ENCODE peak calls at places on chromosomes 12 and 14, in nine cellular contexts. O is KBM-7; M is left kidney; W is astrocyte of the cerebellum; P is Peyer's patch; D is activated naive CD8-positive, alpha-beta T cell treated with anti-CD3 and anti-CD28 coated beads, Interleukin-2, amount 50 U/mL, for 24 hours; X is NAMALWA; K is NB4; I is lower lobe of right lung. U is an unnamed sample.

GRCh38 chr12:118534003-118534402 is 157.6 kb downstream of the SUDS3 start:
- DNase-seq in O (no peak), M (no peak), W (no peak), P (no peak), D (no peak), X (no peak), K (no peak), I (no peak), U (no peak)

GRCh38 chr12:125824276-125824675 is 759.0 kb downstream of the AACS start:
- DNase-seq in O (no peak), M (no peak), W (no peak), P (no peak), D (no peak), X (no peak), K (no peak), I (no peak), U (no peak)

GRCh38 chr12:47783024-47783755 is 10.2 kb downstream of the SLC48A1 start:
- DNase-seq in O (no peak), M (no peak), W (no peak), P (no peak), D (no peak), X (no peak), K (no peak), I (peak), U (no peak)

GRCh38 chr12:123024819-123025391 is 44.4 kb downstream of the ARL6IP4 start:
- DNase-seq in O (no peak), M (no peak), W (no peak), P (no peak), D (peak), X (no peak), K (no peak), I (no peak), U (no peak)

GRCh38 chr14:71703477-71703876 is 228.8 kb upstream of the RGS6 start:
- DNase-seq in O (no peak), M (peak), W (peak), P (no peak), D (no peak), X (no peak), K (no peak), I (no peak), U (no peak)

GRCh38 chr12:20463920-20464524 is 95.7 kb downstream of the PDE3A start:
- DNase-seq in O (peak), M (no peak), W (no peak), P (no peak), D (no peak), X (peak), K (peak), I (no peak), U (no peak)

GRCh38 chr14:88044782-88045446 is 40.0 kb downstream of the GPR65 start:
- DNase-seq in O (no peak), M (no peak), W (no peak), P (no peak), D (no peak), X (no peak), K (no peak), I (no peak), U (no peak)

GRCh38 chr14:74018029-74018703 is 922 bp downstream of the ENTPD5 start:
- DNase-seq in O (no peak), M (no peak), W (peak), P (no peak), D (no peak), X (peak), K (no peak), I (no peak), U (no peak)

GRCh38 chr12:113778432-113779128 is 187.5 kb downstream of the RBM19 start:
- DNase-seq in O (no peak), M (peak), W (no peak), P (no peak), D (no peak), X (no peak), K (no peak), I (no peak), U (no peak)

GRCh38 chr12:108670066-108670631 is 36.5 kb upstream of the SELPLG start:
- DNase-seq in O (no peak), M (no peak), W (no peak), P (no peak), D (no peak), X (no peak), K (no peak), I (no peak), U (no peak)

GRCh38 chr14:59028476-59029202 is 159.8 kb upstream of the DAAM1 start:
- DNase-seq in O (peak), M (peak), W (peak), P (peak), D (peak), X (peak), K (peak), I (peak), U (no peak)

GRCh38 chr14:51094282-51094821 is 553 bp downstream of the TRIM9 start:
- DNase-seq in O (no peak), M (peak), W (no peak), P (peak), D (peak), X (no peak), K (peak), I (peak), U (no peak)

GRCh38 chr12:64669270-64669842 is 59.1 kb downstream of the RASSF3 start:
- DNase-seq in O (peak), M (peak), W (no peak), P (peak), D (no peak), X (peak), K (peak), I (peak), U (no peak)

GRCh38 chr12:47995976-47996375 is 8.3 kb downstream of the COL2A1 start:
- DNase-seq in O (no peak), M (peak), W (peak), P (peak), D (no peak), X (no peak), K (no peak), I (no peak), U (no peak)

GRCh38 chr12:47098099-47098498 is 18.3 kb upstream of the AMIGO2 start:
- DNase-seq in O (no peak), M (no peak), W (no peak), P (no peak), D (no peak), X (no peak), K (no peak), I (no peak), U (no peak)

GRCh38 chr12:123773375-123773774 is 11.3 kb downstream of the DNAH10 start:
- DNase-seq in O (no peak), M (no peak), W (no peak), P (no peak), D (no peak), X (no peak), K (no peak), I (no peak), U (no peak)

GRCh38 chr14:91841065-91841464 is 26.3 kb downstream of the TC2N start:
- DNase-seq in O (no peak), M (no peak), W (no peak), P (no peak), D (no peak), X (no peak), K (no peak), I (no peak), U (no peak)

GRCh38 chr14:56821807-56822615 is 11.7 kb upstream of the OTX2 start:
- DNase-seq in O (no peak), M (no peak), W (no peak), P (no peak), D (no peak), X (no peak), K (no peak), I (no peak), U (no peak)

GRCh38 chr12:47078733-47079364 is 572 bp upstream of the PCED1B start:
- DNase-seq in O (peak), M (peak), W (no peak), P (peak), D (peak), X (no peak), K (no peak), I (peak), U (no peak)

GRCh38 chr12:32217354-32218310 is 111.0 kb downstream of the BICD1 start:
- DNase-seq in O (no peak), M (peak), W (peak), P (no peak), D (no peak), X (no peak), K (peak), I (peak), U (no peak)

GRCh38 chr14:55136868-55137785 is 8.1 kb downstream of the LGALS3 start:
- DNase-seq in O (no peak), M (peak), W (peak), P (no peak), D (no peak), X (no peak), K (no peak), I (no peak), U (no peak)

GRCh38 chr14:67583711-67584644 is 16.1 kb downstream of the PIGH start:
- DNase-seq in O (peak), M (peak), W (peak), P (peak), D (peak), X (peak), K (peak), I (no peak), U (no peak)

GRCh38 chr14:68662395-68662794 is 130.5 kb downstream of the ZFP36L1 start:
- DNase-seq in O (no peak), M (no peak), W (no peak), P (no peak), D (no peak), X (no peak), K (no peak), I (no peak), U (no peak)